ENCODE peak calls at places on chromosomes 7 and 10, in seven cellular contexts. X, B, A, J, V, M and O are unnamed samples.

GRCh38 chr7:105673367-105674188 is 92.3 kb upstream of the EFCAB10 start:
- DNase-seq in X (no peak), B (no peak), A (no peak), J (no peak), V (no peak), M (no peak), O (no peak)

GRCh38 chr7:100861616-100861985 is 5.6 kb upstream of the TRIP6 start:
- DNase-seq in X (no peak), B (no peak), A (no peak), J (no peak), V (no peak), M (no peak), O (no peak)

GRCh38 chr7:107891619-107892366 is 810 bp downstream of the DLD start:
- DNase-seq in X (no peak), B (no peak), A (no peak), J (no peak), V (no peak), M (no peak), O (no peak)

GRCh38 chr7:91311844-91312243 is 47.6 kb downstream of the FZD1 start:
- DNase-seq in X (no peak), B (no peak), A (no peak), J (no peak), V (no peak), M (no peak), O (no peak)

GRCh38 chr10:119658274-119658673 is 7.1 kb downstream of the BAG3 start:
- DNase-seq in X (peak; percentile 52), B (no peak), A (peak; percentile 72), J (no peak), V (peak; percentile 63), M (no peak), O (peak; percentile 38)

GRCh38 chr10:69438531-69439349 is 12.5 kb upstream of the TSPAN15 start:
- DNase-seq in X (no peak), B (no peak), A (peak; percentile 42), J (peak; percentile 42), V (no peak), M (no peak), O (peak; percentile 89)

GRCh38 chr10:73827346-73828089 is 16.1 kb upstream of the NDST2 start:
- DNase-seq in X (no peak), B (no peak), A (no peak), J (no peak), V (no peak), M (no peak), O (no peak)

GRCh38 chr7:2638224-2638991 is 6.6 kb downstream of the TTYH3 start:
- DNase-seq in X (no peak), B (no peak), A (no peak), J (peak; percentile 90), V (peak; percentile 76), M (no peak), O (no peak)

GRCh38 chr10:16809074-16809718 is 8.0 kb downstream of the RSU1 start:
- DNase-seq in X (peak; percentile 49), B (no peak), A (peak; percentile 31), J (peak; percentile 54), V (peak; percentile 29), M (peak; percentile 74), O (peak; percentile 28)

GRCh38 chr7:39695852-39696586 is 72.6 kb downstream of the RALA start:
- DNase-seq in X (no peak), B (no peak), A (no peak), J (no peak), V (no peak), M (no peak), O (no peak)

GRCh38 chr7:66283003-66283920 is 78.1 kb downstream of the TPST1 start:
- DNase-seq in X (no peak), B (no peak), A (peak; percentile 26), J (no peak), V (no peak), M (no peak), O (no peak)

GRCh38 chr7:140209866-140210609 is 33.3 kb upstream of the KDM7A start:
- DNase-seq in X (no peak), B (peak; percentile 85), A (no peak), J (no peak), V (no peak), M (no peak), O (no peak)

GRCh38 chr7:131325179-131325840 is 2.4 kb upstream of the MKLN1 start:
- DNase-seq in X (no peak), B (no peak), A (no peak), J (no peak), V (peak; percentile 61), M (no peak), O (no peak)

GRCh38 chr7:92133737-92134270 is 473 bp downstream of the CYP51A1 start:
- DNase-seq in X (peak; percentile 84), B (no peak), A (peak; percentile 33), J (peak; percentile 92), V (peak; percentile 52), M (peak; percentile 98), O (peak; percentile 53)

GRCh38 chr10:18005781-18006456 is 54.2 kb downstream of the SLC39A12 start:
- DNase-seq in X (no peak), B (no peak), A (no peak), J (no peak), V (no peak), M (no peak), O (no peak)

GRCh38 chr7:111510584-111511378 is 51.5 kb downstream of the IMMP2L start:
- DNase-seq in X (no peak), B (no peak), A (no peak), J (no peak), V (no peak), M (no peak), O (no peak)

GRCh38 chr10:78307576-78307975 is 273.9 kb downstream of the RPS24 start:
- DNase-seq in X (no peak), B (no peak), A (no peak), J (no peak), V (no peak), M (peak; percentile 23), O (no peak)

GRCh38 chr7:55059006-55059405 is 40.2 kb downstream of the EGFR start:
- DNase-seq in X (no peak), B (no peak), A (no peak), J (no peak), V (no peak), M (no peak), O (no peak)

GRCh38 chr7:155349601-155350331 is 52.1 kb downstream of the INSIG1 start:
- DNase-seq in X (peak; percentile 35), B (no peak), A (no peak), J (peak; percentile 56), V (no peak), M (no peak), O (peak; percentile 38)

GRCh38 chr7:41489885-41490284 is 213.0 kb downstream of the INHBA start:
- DNase-seq in X (no peak), B (no peak), A (no peak), J (no peak), V (no peak), M (no peak), O (no peak)

GRCh38 chr7:23396222-23396621 is 74.1 kb downstream of the IGF2BP3 start:
- DNase-seq in X (no peak), B (no peak), A (no peak), J (no peak), V (no peak), M (no peak), O (no peak)

GRCh38 chr10:97901381-97901780 is 51.7 kb downstream of the GOLGA7B start:
- DNase-seq in X (no peak), B (no peak), A (no peak), J (no peak), V (no peak), M (no peak), O (no peak)

GRCh38 chr10:122649903-122650302 is 49.7 kb downstream of the C10orf120 start:
- DNase-seq in X (no peak), B (no peak), A (no peak), J (no peak), V (no peak), M (no peak), O (no peak)

GRCh38 chr10:8404721-8405120 is 350.2 kb downstream of the GATA3 start:
- DNase-seq in X (no peak), B (peak; percentile 21), A (no peak), J (no peak), V (no peak), M (no peak), O (no peak)

GRCh38 chr10:12636585-12636984 is 287.2 kb downstream of the CAMK1D start:
- DNase-seq in X (no peak), B (no peak), A (no peak), J (no peak), V (no peak), M (no peak), O (no peak)

GRCh38 chr7:29920491-29920890 is 69.1 kb downstream of the SCRN1 start:
- DNase-seq in X (no peak), B (no peak), A (no peak), J (no peak), V (no peak), M (no peak), O (no peak)

GRCh38 chr7:29921404-29922010 is 68.1 kb downstream of the SCRN1 start:
- DNase-seq in X (peak; percentile 80), B (peak; percentile 11), A (peak; percentile 46), J (peak; percentile 81), V (peak; percentile 52), M (peak; percentile 67), O (peak; percentile 79)

GRCh38 chr7:29924006-29924405 is 65.6 kb downstream of the SCRN1 start:
- DNase-seq in X (no peak), B (no peak), A (no peak), J (no peak), V (no peak), M (no peak), O (no peak)

GRCh38 chr7:29924684-29925083 is 64.9 kb downstream of the SCRN1 start:
- DNase-seq in X (no peak), B (no peak), A (no peak), J (no peak), V (no peak), M (no peak), O (no peak)

GRCh38 chr7:29923231-29923630 is 66.4 kb downstream of the SCRN1 start:
- DNase-seq in X (no peak), B (no peak), A (no peak), J (no peak), V (no peak), M (no peak), O (no peak)
- TF ChIP-seq JUND in X (no peak), B (no peak), A (no peak), J (no peak), V (no peak), M (no peak), O (no peak)

GRCh38 chr7:36287371-36288241 is 102.1 kb upstream of the ANLN start:
- DNase-seq in X (no peak), B (no peak), A (no peak), J (peak; percentile 54), V (peak; percentile 91), M (peak; percentile 49), O (no peak)
- TF ChIP-seq JUND in X (no peak), B (no peak), A (peak; percentile 6), J (no peak), V (peak; percentile 91), M (no peak), O (no peak)

GRCh38 chr10:94533027-94533426 is 12.6 kb upstream of the HELLS start:
- DNase-seq in X (no peak), B (no peak), A (no peak), J (no peak), V (no peak), M (no peak), O (no peak)
- TF ChIP-seq JUND in X (no peak), B (no peak), A (no peak), J (no peak), V (no peak), M (no peak), O (no peak)

DNA sequence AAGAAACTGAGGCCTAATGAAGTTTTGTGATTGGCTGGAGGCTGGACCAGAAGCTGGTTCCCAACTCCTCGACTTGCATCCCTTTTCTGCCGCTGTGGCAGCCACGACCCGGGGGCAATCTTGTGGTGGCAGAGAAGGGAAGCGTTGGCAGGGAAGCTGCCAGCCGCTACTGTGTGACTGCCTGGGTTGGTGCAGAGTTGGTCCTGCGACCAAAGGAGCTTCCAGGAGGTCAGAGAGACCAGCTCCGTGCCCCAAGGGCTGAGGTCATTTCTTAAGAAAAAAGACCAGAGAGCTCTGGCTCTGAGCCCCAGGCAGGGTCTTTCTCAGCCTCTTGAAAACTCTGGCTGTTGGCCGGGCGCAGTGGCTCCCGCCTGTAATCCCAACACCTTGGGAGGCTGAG is 47.2 kb downstream of the PRF1 start:
- DNase-seq in X (no peak), B (no peak), A (no peak), J (no peak), V (no peak), M (no peak), O (no peak)
- TF ChIP-seq JUND in X (no peak), B (no peak), A (no peak), J (no peak), V (no peak), M (no peak), O (no peak)